ENCODE peak calls at places on chromosomes 13 and 19, in seven cellular contexts. One of them, this sample, is unnamed.

GRCh38 chr19:51311388-51312257 is at the start of gene IGLON5:
- DNase-seq in CD8-positive, alpha-beta T cell: no peak
- DNase-seq in GM23338: peak; percentile 70
- DNase-seq in heart right ventricle: no peak
- DNase-seq in heart left ventricle: no peak
- DNase-seq in IMR-90: no peak
- DNase-seq in tibial nerve: no peak
- DNase-seq in this sample: no peak

GRCh38 chr13:94537740-94538630 is 58.0 kb downstream of the TGDS start:
- DNase-seq in heart right ventricle: no peak
- DNase-seq in GM23338: no peak
- DNase-seq in heart left ventricle: no peak
- DNase-seq in IMR-90: no peak
- DNase-seq in CD8-positive, alpha-beta T cell: no peak
- DNase-seq in tibial nerve: no peak
- DNase-seq in this sample: no peak

GRCh38 chr19:15200575-15201364 is at the start of gene NOTCH3:
- DNase-seq in GM23338: peak; percentile 79
- DNase-seq in IMR-90: no peak
- DNase-seq in heart left ventricle: no peak
- DNase-seq in CD8-positive, alpha-beta T cell: no peak
- DNase-seq in tibial nerve: no peak
- DNase-seq in heart right ventricle: peak; percentile 47
- DNase-seq in this sample: no peak

GRCh38 chr13:35210234-35210633 is 266.3 kb downstream of the MAB21L1 start:
- DNase-seq in heart left ventricle: no peak
- DNase-seq in CD8-positive, alpha-beta T cell: no peak
- DNase-seq in IMR-90: no peak
- DNase-seq in GM23338: no peak
- DNase-seq in tibial nerve: no peak
- DNase-seq in heart right ventricle: no peak
- DNase-seq in this sample: no peak

GRCh38 chr19:1495799-1496713 is 5.1 kb downstream of the REEP6 start:
- DNase-seq in IMR-90: no peak
- DNase-seq in tibial nerve: no peak
- DNase-seq in heart right ventricle: no peak
- DNase-seq in CD8-positive, alpha-beta T cell: no peak
- DNase-seq in GM23338: no peak
- DNase-seq in heart left ventricle: no peak
- DNase-seq in this sample: no peak

GRCh38 chr13:99384468-99384867 is 77.3 kb upstream of the GPR183 start:
- DNase-seq in tibial nerve: no peak
- DNase-seq in CD8-positive, alpha-beta T cell: no peak
- DNase-seq in heart right ventricle: no peak
- DNase-seq in heart left ventricle: no peak
- DNase-seq in IMR-90: no peak
- DNase-seq in GM23338: no peak
- DNase-seq in this sample: no peak

GRCh38 chr19:42074513-42075363 is 1.2 kb upstream of the ZNF574 start:
- DNase-seq in IMR-90: no peak
- DNase-seq in CD8-positive, alpha-beta T cell: no peak
- DNase-seq in heart left ventricle: peak; percentile 42
- DNase-seq in tibial nerve: peak; percentile 17
- DNase-seq in GM23338: peak; percentile 50
- DNase-seq in heart right ventricle: no peak
- DNase-seq in this sample: no peak

GRCh38 chr13:49063526-49063925 is 87.8 kb downstream of the FNDC3A start:
- DNase-seq in IMR-90: no peak
- DNase-seq in tibial nerve: no peak
- DNase-seq in heart right ventricle: no peak
- DNase-seq in heart left ventricle: no peak
- DNase-seq in GM23338: no peak
- DNase-seq in CD8-positive, alpha-beta T cell: no peak
- DNase-seq in this sample: no peak

GRCh38 chr13:97856001-97856675 is 97.3 kb upstream of the IPO5 start:
- DNase-seq in IMR-90: no peak
- DNase-seq in CD8-positive, alpha-beta T cell: no peak
- DNase-seq in GM23338: peak; percentile 45
- DNase-seq in heart right ventricle: peak; percentile 48
- DNase-seq in heart left ventricle: peak; percentile 68
- DNase-seq in tibial nerve: peak; percentile 34
- DNase-seq in this sample: peak; percentile 36

GRCh38 chr19:48842744-48843162 is 6.5 kb upstream of the HSD17B14 start:
- DNase-seq in GM23338: peak; percentile 93
- DNase-seq in IMR-90: peak; percentile 48
- DNase-seq in CD8-positive, alpha-beta T cell: peak; percentile 34
- DNase-seq in heart left ventricle: no peak
- DNase-seq in heart right ventricle: no peak
- DNase-seq in tibial nerve: peak; percentile 83
- DNase-seq in this sample: peak; percentile 47

GRCh38 chr13:93673885-93674284 is 447.3 kb downstream of the GPC6 start:
- DNase-seq in GM23338: no peak
- DNase-seq in heart left ventricle: no peak
- DNase-seq in tibial nerve: no peak
- DNase-seq in CD8-positive, alpha-beta T cell: no peak
- DNase-seq in heart right ventricle: no peak
- DNase-seq in IMR-90: no peak
- DNase-seq in this sample: no peak

GRCh38 chr19:18379803-18380747 is 5.9 kb upstream of the GDF15 start:
- DNase-seq in GM23338: peak; percentile 57
- DNase-seq in CD8-positive, alpha-beta T cell: no peak
- DNase-seq in heart right ventricle: peak; percentile 76
- DNase-seq in IMR-90: peak; percentile 96
- DNase-seq in heart left ventricle: peak; percentile 85
- DNase-seq in tibial nerve: peak; percentile 96
- DNase-seq in this sample: peak; percentile 80
- TF ChIP-seq CTCF in GM23338: no peak
- TF ChIP-seq CTCF in CD8-positive, alpha-beta T cell: no peak
- TF ChIP-seq CTCF in heart right ventricle: no peak
- TF ChIP-seq CTCF in IMR-90: no peak
- TF ChIP-seq CTCF in heart left ventricle: no peak
- TF ChIP-seq CTCF in tibial nerve: no peak
- TF ChIP-seq CTCF in this sample: no peak

DNA sequence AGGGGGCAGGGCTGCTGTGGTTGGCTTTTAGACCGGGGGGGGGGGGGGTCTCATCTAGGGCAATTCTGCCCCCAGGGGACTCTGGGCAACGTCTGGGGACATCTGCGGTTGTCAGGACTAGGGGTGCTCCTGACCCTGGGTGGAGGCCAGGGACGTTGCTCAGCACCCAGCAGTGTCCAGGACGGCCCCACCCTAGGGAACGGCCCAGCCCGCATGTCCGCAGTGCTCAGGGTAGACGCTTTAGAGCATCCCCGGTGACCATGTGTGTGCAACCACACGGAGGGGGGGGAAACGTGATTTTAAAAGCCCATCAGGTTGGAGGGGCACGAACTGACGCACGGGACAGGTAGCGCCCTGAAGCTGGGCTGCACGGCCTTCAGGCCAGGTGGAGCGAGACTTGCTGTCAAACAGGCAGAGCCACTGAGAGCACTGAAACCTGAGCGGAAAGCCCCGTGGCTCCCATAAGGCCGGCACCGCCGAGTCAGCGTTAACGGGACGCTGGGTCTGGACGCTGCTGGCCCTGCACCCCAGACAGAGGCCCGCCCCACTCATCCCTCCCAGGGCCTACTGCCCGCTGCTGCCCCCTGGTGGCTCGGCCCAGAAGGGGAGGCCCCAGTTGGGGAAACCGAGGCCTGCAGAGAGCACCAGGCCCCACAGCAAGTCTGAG is 8.3 kb downstream of the CACTIN start:
- DNase-seq in GM23338: peak; percentile 79
- DNase-seq in tibial nerve: peak; percentile 60
- DNase-seq in heart left ventricle: peak; percentile 86
- DNase-seq in heart right ventricle: peak; percentile 77
- DNase-seq in CD8-positive, alpha-beta T cell: peak; percentile 35
- DNase-seq in IMR-90: peak; percentile 29
- DNase-seq in this sample: no peak
- H3K36me3 ChIP-seq in GM23338: no peaks in the 10 kb centered on the region
- H3K36me3 ChIP-seq in tibial nerve: peaks cover 91% of the 10 kb centered on the region
- H3K36me3 ChIP-seq in heart left ventricle: peaks cover 36% of the 10 kb centered on the region
- H3K36me3 ChIP-seq in heart right ventricle: no peaks in the 10 kb centered on the region
- H3K36me3 ChIP-seq in CD8-positive, alpha-beta T cell: no peaks in the 10 kb centered on the region
- H3K36me3 ChIP-seq in IMR-90: peaks cover 29% of the 10 kb centered on the region
- H3K36me3 ChIP-seq in this sample: peaks cover 57% of the 10 kb centered on the region

GRCh38 chr13:96796234-96796633 is 198.0 kb downstream of the OXGR1 start:
- DNase-seq in heart left ventricle: no peak
- DNase-seq in tibial nerve: no peak
- DNase-seq in GM23338: no peak
- DNase-seq in CD8-positive, alpha-beta T cell: no peak
- DNase-seq in IMR-90: no peak
- DNase-seq in heart right ventricle: no peak
- DNase-seq in this sample: no peak
- TF ChIP-seq CTCF in heart left ventricle: peak; percentile 21
- TF ChIP-seq CTCF in tibial nerve: no peak
- TF ChIP-seq CTCF in GM23338: no peak
- TF ChIP-seq CTCF in CD8-positive, alpha-beta T cell: no peak
- TF ChIP-seq CTCF in IMR-90: no peak
- TF ChIP-seq CTCF in heart right ventricle: no peak
- TF ChIP-seq CTCF in this sample: no peak

GRCh38 chr19:33346665-33347064 is 26.8 kb upstream of the CEBPG start:
- DNase-seq in CD8-positive, alpha-beta T cell: no peak
- DNase-seq in tibial nerve: no peak
- DNase-seq in GM23338: no peak
- DNase-seq in heart left ventricle: no peak
- DNase-seq in heart right ventricle: no peak
- DNase-seq in IMR-90: no peak
- DNase-seq in this sample: no peak

GRCh38 chr19:33344210-33344609 is 29.3 kb upstream of the CEBPG start:
- DNase-seq in CD8-positive, alpha-beta T cell: no peak
- DNase-seq in tibial nerve: no peak
- DNase-seq in heart left ventricle: no peak
- DNase-seq in GM23338: peak; percentile 59
- DNase-seq in IMR-90: no peak
- DNase-seq in heart right ventricle: no peak
- DNase-seq in this sample: no peak

GRCh38 chr19:33347300-33347699 is 26.2 kb upstream of the CEBPG start:
- DNase-seq in heart right ventricle: no peak
- DNase-seq in IMR-90: no peak
- DNase-seq in tibial nerve: no peak
- DNase-seq in CD8-positive, alpha-beta T cell: no peak
- DNase-seq in GM23338: no peak
- DNase-seq in heart left ventricle: no peak
- DNase-seq in this sample: no peak

GRCh38 chr19:33345163-33345562 is 28.3 kb upstream of the CEBPG start:
- DNase-seq in heart left ventricle: no peak
- DNase-seq in CD8-positive, alpha-beta T cell: no peak
- DNase-seq in heart right ventricle: no peak
- DNase-seq in IMR-90: no peak
- DNase-seq in tibial nerve: no peak
- DNase-seq in GM23338: no peak
- DNase-seq in this sample: no peak

DNA sequence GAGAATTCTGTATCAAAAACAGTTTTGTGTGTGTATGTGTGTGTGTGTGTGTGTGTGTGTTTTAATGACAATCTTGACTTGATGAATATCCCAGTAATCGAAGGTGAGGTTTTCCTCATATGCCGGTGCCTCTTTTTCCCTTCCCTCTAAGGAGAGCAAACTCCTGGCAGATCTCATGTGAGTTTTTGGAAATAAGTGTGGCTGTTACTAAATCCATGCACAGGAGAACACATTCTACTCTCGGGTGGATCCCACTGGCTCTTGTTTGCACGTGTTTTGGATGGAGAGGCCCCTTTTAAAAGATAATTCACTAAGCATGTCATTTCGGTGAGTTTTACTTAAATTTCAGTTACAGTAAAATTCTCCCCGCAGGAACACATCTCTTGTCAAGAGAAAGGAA is 28.9 kb upstream of the CEBPG start:
- DNase-seq in heart left ventricle: no peak
- DNase-seq in tibial nerve: no peak
- DNase-seq in GM23338: no peak
- DNase-seq in heart right ventricle: no peak
- DNase-seq in CD8-positive, alpha-beta T cell: no peak
- DNase-seq in IMR-90: no peak
- DNase-seq in this sample: no peak
- H3K36me3 ChIP-seq in heart left ventricle: no peaks in the 10 kb centered on the region
- H3K36me3 ChIP-seq in tibial nerve: no peaks in the 10 kb centered on the region
- H3K36me3 ChIP-seq in GM23338: no peaks in the 10 kb centered on the region
- H3K36me3 ChIP-seq in heart right ventricle: no peaks in the 10 kb centered on the region
- H3K36me3 ChIP-seq in CD8-positive, alpha-beta T cell: no peaks in the 10 kb centered on the region
- H3K36me3 ChIP-seq in IMR-90: no peaks in the 10 kb centered on the region
- H3K36me3 ChIP-seq in this sample: no peaks in the 10 kb centered on the region

GRCh38 chr19:37114001-37114400 is 35.8 kb downstream of the ZNF420 start:
- DNase-seq in heart left ventricle: no peak
- DNase-seq in heart right ventricle: no peak
- DNase-seq in IMR-90: no peak
- DNase-seq in GM23338: peak; percentile 58
- DNase-seq in tibial nerve: no peak
- DNase-seq in CD8-positive, alpha-beta T cell: no peak
- DNase-seq in this sample: no peak
- TF ChIP-seq CTCF in heart left ventricle: peak; percentile 8
- TF ChIP-seq CTCF in heart right ventricle: no peak
- TF ChIP-seq CTCF in IMR-90: no peak
- TF ChIP-seq CTCF in GM23338: peak; percentile 65
- TF ChIP-seq CTCF in tibial nerve: no peak
- TF ChIP-seq CTCF in CD8-positive, alpha-beta T cell: no peak
- TF ChIP-seq CTCF in this sample: no peak

GRCh38 chr13:45335397-45336024 is 5.5 kb downstream of the TPT1 start:
- DNase-seq in heart left ventricle: no peak
- DNase-seq in heart right ventricle: no peak
- DNase-seq in GM23338: no peak
- DNase-seq in tibial nerve: no peak
- DNase-seq in CD8-positive, alpha-beta T cell: no peak
- DNase-seq in IMR-90: no peak
- DNase-seq in this sample: no peak
- H3K36me3 ChIP-seq in heart left ventricle: peaks cover 69% of the 10 kb centered on the region
- H3K36me3 ChIP-seq in heart right ventricle: no peaks in the 10 kb centered on the region
- H3K36me3 ChIP-seq in GM23338: peaks cover 43% of the 10 kb centered on the region
- H3K36me3 ChIP-seq in tibial nerve: peaks cover 65% of the 10 kb centered on the region
- H3K36me3 ChIP-seq in CD8-positive, alpha-beta T cell: peaks cover 42% of the 10 kb centered on the region
- H3K36me3 ChIP-seq in IMR-90: peaks cover 45% of the 10 kb centered on the region
- H3K36me3 ChIP-seq in this sample: peaks cover 42% of the 10 kb centered on the region

DNA sequence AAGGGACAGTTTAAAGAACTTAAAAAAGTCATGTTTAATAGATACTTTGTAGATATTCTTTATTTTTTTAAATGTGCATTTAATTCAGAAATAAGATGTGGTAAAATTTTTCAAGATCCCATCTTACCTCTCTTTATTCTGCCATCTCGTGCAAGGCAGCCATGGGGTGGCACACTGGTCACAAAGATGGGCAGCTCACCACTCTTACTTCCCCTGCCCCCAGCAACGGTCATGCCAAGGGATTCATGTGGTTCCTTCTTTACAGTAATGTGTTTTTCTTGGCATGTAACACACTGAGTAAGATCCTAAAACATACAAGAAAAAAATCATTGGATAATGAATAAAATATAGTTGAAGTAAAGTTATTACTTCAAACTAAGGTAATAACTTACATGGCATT is 64.2 kb downstream of the LNX2 start:
- DNase-seq in IMR-90: peak; percentile 78
- DNase-seq in tibial nerve: peak; percentile 18
- DNase-seq in heart right ventricle: no peak
- DNase-seq in GM23338: no peak
- DNase-seq in CD8-positive, alpha-beta T cell: no peak
- DNase-seq in heart left ventricle: no peak
- DNase-seq in this sample: no peak
- TF ChIP-seq CTCF in IMR-90: peak; percentile 43
- TF ChIP-seq CTCF in tibial nerve: no peak
- TF ChIP-seq CTCF in heart right ventricle: peak; percentile 33
- TF ChIP-seq CTCF in GM23338: no peak
- TF ChIP-seq CTCF in CD8-positive, alpha-beta T cell: no peak
- TF ChIP-seq CTCF in heart left ventricle: peak; percentile 22
- TF ChIP-seq CTCF in this sample: no peak

GRCh38 chr13:113802090-113802531 is 43.1 kb downstream of the TMEM255B start:
- DNase-seq in CD8-positive, alpha-beta T cell: no peak
- DNase-seq in IMR-90: peak; percentile 72
- DNase-seq in GM23338: peak; percentile 84
- DNase-seq in heart left ventricle: peak; percentile 77
- DNase-seq in heart right ventricle: peak; percentile 46
- DNase-seq in tibial nerve: peak; percentile 68
- DNase-seq in this sample: peak; percentile 52
- H3K36me3 ChIP-seq in CD8-positive, alpha-beta T cell: no peaks in the 10 kb centered on the region
- H3K36me3 ChIP-seq in IMR-90: no peaks in the 10 kb centered on the region
- H3K36me3 ChIP-seq in GM23338: no peaks in the 10 kb centered on the region
- H3K36me3 ChIP-seq in heart left ventricle: no peaks in the 10 kb centered on the region
- H3K36me3 ChIP-seq in heart right ventricle: no peaks in the 10 kb centered on the region
- H3K36me3 ChIP-seq in tibial nerve: peaks cover 11% of the 10 kb centered on the region
- H3K36me3 ChIP-seq in this sample: no peaks in the 10 kb centered on the region

This sample was measured in lung.